ENCODE peak calls at places on chromosomes 11 and 22, in six cellular contexts. N, G, E, H, D and A are unnamed samples. For H3K36me3 and H3K4me1, the result is how much of the 10 kb centered on the place peaks cover.

GRCh38 chr11:130706572-130706971 is 209.7 kb downstream of the SNX19 start:
- DNase-seq in N (no peak), G (no peak), E (no peak), H (no peak), D (no peak), A (no peak)

GRCh38 chr22:48368975-48369525 is 1458.6 kb downstream of the BRD1 start:
- DNase-seq in N (no peak), G (no peak), E (no peak), H (no peak), D (no peak), A (no peak)

GRCh38 chr11:77316733-77317342 is 15.4 kb upstream of the GDPD4 start:
- DNase-seq in N (no peak), G (no peak), E (no peak), H (no peak), D (no peak), A (no peak)

GRCh38 chr11:70078095-70078795 is at the start of gene ANO1:
- DNase-seq in N (no peak), G (peak), E (no peak), H (no peak), D (peak), A (peak)

GRCh38 chr11:75105462-75105925 is 8.8 kb upstream of the OR2AT4 start:
- DNase-seq in N (peak), G (peak), E (no peak), H (peak), D (no peak), A (no peak)

GRCh38 chr11:16831281-16832192 is 93.1 kb downstream of the C11orf58 start:
- DNase-seq in N (no peak), G (no peak), E (no peak), H (no peak), D (no peak), A (no peak)

GRCh38 chr11:43523632-43524031 is 156.9 kb upstream of the HSD17B12 start:
- DNase-seq in N (no peak), G (no peak), E (no peak), H (no peak), D (no peak), A (no peak)

GRCh38 chr22:35914665-35915476 is 113.8 kb downstream of the RBFOX2 start:
- DNase-seq in N (peak), G (peak), E (no peak), H (peak), D (peak), A (no peak)

GRCh38 chr11:111736191-111736590 is 30.0 kb downstream of the PPP2R1B start:
- DNase-seq in N (no peak), G (no peak), E (peak), H (no peak), D (no peak), A (peak)

GRCh38 chr11:29616611-29617010 is 400.2 kb downstream of the KCNA4 start:
- DNase-seq in N (no peak), G (no peak), E (no peak), H (no peak), D (no peak), A (no peak)

GRCh38 chr22:22138915-22139314 is 105.7 kb upstream of the VPREB1 start:
- DNase-seq in N (no peak), G (no peak), E (no peak), H (no peak), D (no peak), A (no peak)

GRCh38 chr22:45073064-45073463 is 63.3 kb upstream of the PHF21B start:
- DNase-seq in N (no peak), G (no peak), E (no peak), H (no peak), D (no peak), A (no peak)

GRCh38 chr22:19824197-19825015 is 30.3 kb downstream of the GNB1L start:
- DNase-seq in N (no peak), G (no peak), E (peak), H (no peak), D (peak), A (no peak)

GRCh38 chr11:46643986-46644385 is 26.6 kb downstream of the ATG13 start:
- DNase-seq in N (no peak), G (no peak), E (no peak), H (no peak), D (no peak), A (no peak)
- H3K36me3 ChIP-seq in N (under half), G (under half), E (under half), H (under half), D (half or more), A (under half)

DNA sequence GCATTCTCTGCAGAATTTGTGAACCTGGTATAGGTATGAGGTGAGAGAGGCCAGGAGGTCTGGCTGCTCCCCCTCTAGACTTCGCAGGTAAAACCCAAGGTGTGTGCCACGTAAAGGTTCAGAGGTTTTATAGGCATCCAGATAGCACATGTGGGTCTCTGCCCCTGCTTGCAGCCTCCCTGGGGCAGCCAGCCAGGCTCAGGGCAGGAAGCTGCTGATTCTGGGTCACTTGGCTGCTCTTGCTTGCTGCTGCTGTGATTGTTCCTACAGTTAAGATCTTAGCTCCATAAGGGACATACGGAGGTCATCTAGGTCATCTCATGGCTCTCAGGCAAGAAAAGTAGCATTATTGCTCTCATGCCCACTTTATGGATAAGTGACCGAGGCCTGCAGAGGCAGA is 30.2 kb downstream of the ZBTB16 start:
- DNase-seq in N (no peak), G (no peak), E (no peak), H (no peak), D (no peak), A (no peak)
- TF ChIP-seq POLR2AphosphoS5 in N (no peak), G (no peak), E (no peak), H (no peak), D (no peak), A (no peak)

GRCh38 chr22:37022483-37023337 is 3.2 kb downstream of the MPST start:
- DNase-seq in N (no peak), G (no peak), E (no peak), H (no peak), D (peak), A (no peak)
- H3K4me1 ChIP-seq in N (under half), G (under half), E (under half), H (under half), D (half or more), A (under half)

GRCh38 chr22:50253046-50253580 is 2.0 kb upstream of the HDAC10 start:
- DNase-seq in N (no peak), G (no peak), E (no peak), H (no peak), D (no peak), A (no peak)

GRCh38 chr22:50251472-50252054 is 498 bp upstream of the HDAC10 start:
- DNase-seq in N (no peak), G (no peak), E (no peak), H (no peak), D (no peak), A (no peak)

GRCh38 chr22:50253941-50254340 is 2.9 kb upstream of the HDAC10 start:
- DNase-seq in N (no peak), G (no peak), E (no peak), H (no peak), D (no peak), A (no peak)

GRCh38 chr22:50250555-50251471 is at the start of gene HDAC10:
- DNase-seq in N (no peak), G (peak), E (no peak), H (no peak), D (peak), A (peak)

GRCh38 chr22:50252081-50253045 is 1.3 kb upstream of the HDAC10 start:
- DNase-seq in N (no peak), G (no peak), E (no peak), H (no peak), D (peak), A (peak)
- H3K36me3 ChIP-seq in N (under half), G (half or more), E (under half), H (under half), D (under half), A (under half)

GRCh38 chr11:73072935-73073481 is 69.1 kb downstream of the FCHSD2 start:
- DNase-seq in N (no peak), G (no peak), E (no peak), H (no peak), D (no peak), A (no peak)
- TF ChIP-seq POLR2AphosphoS5 in N (no peak), G (no peak), E (no peak), H (no peak), D (peak), A (peak)

DNA sequence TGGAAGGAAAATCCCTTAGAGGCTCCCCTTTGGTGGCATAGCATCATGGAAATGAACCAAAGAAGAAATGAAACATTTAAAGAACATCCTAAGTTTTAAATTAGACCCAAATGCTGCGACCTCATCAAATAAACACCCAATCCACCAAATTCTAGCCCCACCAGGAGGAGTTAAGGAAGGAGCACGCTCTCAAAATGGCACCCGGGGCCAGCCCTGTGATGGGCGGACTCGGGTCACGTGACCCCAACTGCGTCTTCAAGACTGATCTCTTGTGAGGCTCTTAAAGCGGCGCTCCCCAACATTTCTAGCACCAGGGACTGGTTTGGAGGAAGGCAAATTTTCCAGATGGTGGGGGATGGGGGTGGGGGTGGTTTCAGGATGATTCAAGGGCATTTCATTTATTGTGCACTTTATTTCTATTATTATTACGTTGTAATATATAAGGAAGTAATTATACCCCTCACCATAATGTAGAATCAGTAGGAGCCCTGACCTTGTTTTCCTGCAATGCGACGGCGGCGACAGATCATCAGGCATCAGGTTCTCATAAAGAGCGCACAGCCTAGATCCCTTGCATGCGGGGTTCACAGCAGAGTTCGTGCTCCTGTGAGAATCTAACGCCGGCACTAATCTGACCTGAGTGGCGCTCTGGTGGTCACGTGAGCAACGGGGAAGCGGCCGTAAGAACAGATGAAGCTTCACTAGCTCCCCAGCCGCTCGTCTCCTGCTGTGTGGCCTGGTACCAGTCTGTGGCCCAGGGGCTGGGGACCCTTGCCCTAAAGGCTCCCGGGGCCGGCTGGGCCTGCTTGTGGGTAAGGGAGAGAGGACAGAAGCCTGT is 90.6 kb upstream of the SLC22A12 start:
- DNase-seq in N (peak), G (peak), E (peak), H (no peak), D (no peak), A (no peak)
- H3K4me1 ChIP-seq in N (under half), G (under half), E (under half), H (under half), D (under half), A (under half)

GRCh38 chr11:78812513-78813293 is 238.0 kb upstream of the NARS2 start:
- DNase-seq in N (no peak), G (no peak), E (no peak), H (no peak), D (no peak), A (no peak)

GRCh38 chr11:78811622-78812021 is 237.0 kb upstream of the NARS2 start:
- DNase-seq in N (no peak), G (no peak), E (no peak), H (no peak), D (no peak), A (no peak)

GRCh38 chr11:78818201-78818600 is 243.5 kb upstream of the NARS2 start:
- DNase-seq in N (no peak), G (no peak), E (no peak), H (no peak), D (no peak), A (no peak)

GRCh38 chr11:78820722-78821121 is 246.1 kb upstream of the NARS2 start:
- DNase-seq in N (no peak), G (no peak), E (no peak), H (no peak), D (peak), A (no peak)

DNA sequence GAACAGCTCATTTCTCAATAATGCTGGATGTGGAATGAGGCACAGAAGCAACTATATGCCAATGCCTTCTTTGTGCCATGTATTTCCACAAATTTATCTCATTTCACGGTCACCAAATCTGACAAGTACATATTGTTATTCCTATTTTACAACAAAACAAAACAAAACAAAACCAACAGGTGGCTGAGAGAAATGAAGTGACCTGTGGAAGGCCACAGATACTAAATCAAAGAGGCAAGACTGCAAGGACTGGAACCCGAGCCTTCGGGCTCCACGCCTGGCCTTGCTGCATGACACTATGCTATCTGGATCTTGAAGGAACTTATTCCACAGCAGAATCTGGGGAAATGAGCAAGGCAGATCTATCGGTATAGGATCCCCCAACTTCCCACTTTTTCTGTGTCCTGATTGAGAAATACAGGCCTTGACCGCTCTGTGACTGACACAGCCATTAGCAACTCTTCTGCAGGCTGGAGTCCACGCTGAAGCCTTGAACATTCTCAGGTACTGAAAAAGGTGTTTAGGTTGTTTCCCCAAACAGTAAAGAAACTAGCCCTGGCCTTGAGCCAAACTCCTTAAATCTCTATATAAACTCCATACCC is 241.1 kb upstream of the NARS2 start:
- DNase-seq in N (no peak), G (no peak), E (no peak), H (no peak), D (no peak), A (no peak)
- H3K36me3 ChIP-seq in N (under half), G (under half), E (under half), H (under half), D (under half), A (under half)

GRCh38 chr11:316031-316701 is 2.3 kb downstream of the IFITM1 start:
- DNase-seq in N (no peak), G (peak), E (peak), H (no peak), D (no peak), A (peak)

GRCh38 chr11:313787-314547 is at the start of gene IFITM1:
- DNase-seq in N (no peak), G (no peak), E (peak), H (no peak), D (no peak), A (peak)

GRCh38 chr11:313304-313786 is 495 bp upstream of the IFITM1 start:
- DNase-seq in N (no peak), G (no peak), E (peak), H (no peak), D (no peak), A (peak)

GRCh38 chr11:315516-315994 is 1.7 kb downstream of the IFITM1 start:
- DNase-seq in N (no peak), G (no peak), E (peak), H (no peak), D (no peak), A (peak)

DNA sequence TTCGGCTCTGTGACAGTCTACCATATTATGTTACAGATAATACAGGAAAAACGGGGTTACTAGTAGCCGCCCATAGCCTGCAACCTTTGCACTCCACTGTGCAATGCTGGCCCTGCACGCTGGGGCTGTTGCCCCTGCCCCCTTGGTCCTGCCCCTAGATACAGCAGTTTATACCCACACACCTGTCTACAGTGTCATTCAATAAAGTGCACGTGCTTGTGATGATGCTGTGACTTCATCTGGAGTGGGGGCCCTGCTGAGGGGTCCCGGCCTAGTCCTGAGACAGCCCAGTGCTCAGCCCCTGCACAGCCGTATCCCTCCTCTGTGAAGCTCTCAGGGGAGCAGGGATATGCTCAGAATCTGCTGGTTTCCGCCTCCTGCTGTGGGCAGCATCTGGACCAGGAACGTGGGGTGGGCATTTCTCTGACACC is 1.2 kb downstream of the IFITM1 start:
- DNase-seq in N (no peak), G (no peak), E (no peak), H (no peak), D (no peak), A (peak)
- TF ChIP-seq POLR2AphosphoS5 in N (no peak), G (peak), E (no peak), H (no peak), D (no peak), A (peak)

GRCh38 chr11:1866226-1866625 is 13.3 kb downstream of the LSP1 start:
- DNase-seq in N (no peak), G (no peak), E (no peak), H (no peak), D (no peak), A (peak)

GRCh38 chr11:1868636-1869291 is 15.9 kb downstream of the LSP1 start:
- DNase-seq in N (no peak), G (no peak), E (no peak), H (no peak), D (no peak), A (peak)

GRCh38 chr11:1866776-1867175 is 13.9 kb downstream of the LSP1 start:
- DNase-seq in N (no peak), G (no peak), E (no peak), H (no peak), D (no peak), A (peak)

GRCh38 chr11:1868056-1868635 is 15.3 kb downstream of the LSP1 start:
- DNase-seq in N (no peak), G (no peak), E (no peak), H (no peak), D (no peak), A (no peak)

GRCh38 chr11:1867381-1867780 is 14.5 kb downstream of the LSP1 start:
- DNase-seq in N (no peak), G (no peak), E (no peak), H (no peak), D (no peak), A (peak)
- H3K4me1 ChIP-seq in N (under half), G (under half), E (half or more), H (under half), D (half or more), A (half or more)

DNA sequence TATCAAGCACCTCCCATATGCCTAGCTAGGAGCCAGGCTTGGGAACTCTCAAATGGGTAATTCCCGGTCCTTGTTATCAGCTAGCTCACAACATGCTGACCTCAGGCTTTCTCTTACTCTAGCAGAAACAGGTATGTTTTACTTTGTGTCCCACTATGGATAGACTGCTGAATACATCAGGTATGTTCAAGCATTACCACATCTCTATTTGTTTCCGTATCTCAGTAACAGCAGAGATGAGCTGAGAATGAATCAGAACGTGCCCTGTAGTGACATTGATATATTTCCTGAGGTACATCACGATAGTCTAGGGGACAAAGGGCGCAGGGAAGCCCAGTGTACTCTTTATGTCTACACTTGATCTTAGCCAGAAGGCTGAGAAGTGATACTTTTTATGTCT is 29.3 kb downstream of the SHISA8 start:
- DNase-seq in N (no peak), G (no peak), E (no peak), H (no peak), D (no peak), A (no peak)
- H3K36me3 ChIP-seq in N (half or more), G (half or more), E (half or more), H (half or more), D (half or more), A (half or more)